ENCODE peak calls at places on chromosomes 4 and X, in six cellular contexts. G is heart left ventricle, Q is left ventricle myocardium inferior, B is cardiac muscle cell, W is breast epithelium, X is IMR-90. Z is an unnamed sample.
A peak's percentile ranks its signal among the peaks of the same experiment; 100 is the strongest.

GRCh38 chr4:39825741-39826231 is 127.8 kb downstream of the UBE2K start:
- DNase-seq in X (peak; percentile 71), Q (no peak), G (no peak), W (no peak), B (peak; percentile 45), Z (no peak)

GRCh38 chr4:6087669-6088068 is 69.4 kb upstream of the C4orf50 start:
- DNase-seq in B (peak; percentile 16), G (no peak), Q (no peak), W (no peak), X (peak; percentile 28), Z (no peak)

GRCh38 chr4:75432683-75433082 is 81.5 kb downstream of the RCHY1 start:
- DNase-seq in B (peak; percentile 22), G (no peak), X (peak; percentile 7), Q (no peak), W (no peak), Z (no peak)

GRCh38 chrX:39821011-39821708 is 276.6 kb downstream of the BCOR start:
- DNase-seq in G (peak; percentile 62), Q (peak; percentile 21), W (no peak), B (peak; percentile 44), X (peak; percentile 17), Z (no peak)

GRCh38 chr4:39802005-39802404 is 104.1 kb downstream of the UBE2K start:
- DNase-seq in W (no peak), Q (no peak), G (no peak), X (no peak), B (no peak), Z (no peak)

GRCh38 chrX:132488092-132488749 is 617 bp downstream of the MBNL3 start:
- DNase-seq in B (peak; percentile 55), X (peak; percentile 10), G (no peak), W (no peak), Q (no peak), Z (no peak)

GRCh38 chr4:67929447-67929846 is 33.8 kb downstream of the TMPRSS11A start:
- DNase-seq in Q (no peak), G (no peak), B (no peak), X (peak; percentile 32), W (no peak), Z (no peak)

GRCh38 chr4:8438743-8439142 is 1.8 kb downstream of the ACOX3 start:
- DNase-seq in Q (no peak), B (no peak), X (no peak), W (no peak), G (no peak), Z (no peak)

GRCh38 chr4:56959064-56959463 is 18.3 kb downstream of the NOA1 start:
- DNase-seq in X (no peak), Q (no peak), G (no peak), W (no peak), B (no peak), Z (no peak)

GRCh38 chr4:77818667-77819408 is at the start of gene CNOT6L:
- DNase-seq in X (peak; percentile 73), G (peak; percentile 83), Q (peak; percentile 82), W (peak; percentile 62), B (peak; percentile 86), Z (peak; percentile 84)

GRCh38 chrX:131330735-131331134 is 41.6 kb upstream of the IGSF1 start:
- DNase-seq in W (no peak), X (no peak), B (no peak), Q (no peak), G (no peak), Z (no peak)

GRCh38 chrX:71603618-71604017 is 14.7 kb downstream of the CXCR3 start:
- DNase-seq in B (no peak), X (peak; percentile 2), W (no peak), G (no peak), Q (no peak), Z (no peak)

GRCh38 chrX:154309041-154309775 is 13.6 kb downstream of the TKTL1 start:
- DNase-seq in B (no peak), G (no peak), W (no peak), Q (no peak), X (no peak), Z (no peak)

GRCh38 chr4:78692815-78693156 is 83.4 kb upstream of the BMP2K start:
- DNase-seq in X (no peak), B (no peak), G (no peak), Q (no peak), W (no peak), Z (no peak)

DNA sequence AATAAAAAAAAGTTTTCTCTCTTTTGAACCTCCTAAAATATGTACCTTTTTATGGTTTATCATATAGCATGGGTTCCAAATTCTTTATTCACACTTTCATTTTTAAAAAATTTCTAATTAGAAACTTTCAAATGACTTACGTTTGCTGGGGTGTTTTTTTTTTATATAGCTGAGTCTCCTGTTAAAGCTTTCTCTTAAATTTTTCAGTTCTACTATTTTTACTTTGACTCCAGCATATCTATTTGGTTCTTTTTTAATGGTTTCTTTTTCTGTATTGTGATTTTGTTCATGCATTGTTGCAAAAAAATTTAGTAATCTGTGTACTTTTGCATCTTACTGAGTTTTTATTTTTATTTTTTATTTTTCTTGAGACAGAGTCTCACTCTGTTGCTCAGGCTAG is 22.3 kb downstream of the ZNF718 start:
- DNase-seq in G (no peak), B (no peak), Q (no peak), X (no peak), W (no peak), Z (no peak)
- H3K9me3 ChIP-seq in G (peaks cover 100% of the 10 kb centered on the region), B (peaks cover 4% of the 10 kb centered on the region), Q (peaks cover 100% of the 10 kb centered on the region), X (peaks cover 42% of the 10 kb centered on the region), W (peaks cover 80% of the 10 kb centered on the region), Z (peaks cover 95% of the 10 kb centered on the region)

GRCh38 chr4:7157140-7157488 is 35.2 kb upstream of the SORCS2 start:
- DNase-seq in W (no peak), Q (no peak), X (no peak), G (peak; percentile 17), B (no peak), Z (no peak)
- H3K27me3 ChIP-seq in W (no peaks in the 10 kb centered on the region), Q (peaks cover 13% of the 10 kb centered on the region), X (peaks cover 45% of the 10 kb centered on the region), G (no peaks in the 10 kb centered on the region), B (no peaks in the 10 kb centered on the region), Z (peaks cover 6% of the 10 kb centered on the region)

GRCh38 chrX:64230123-64230970 is at the start of gene ASB12:
- DNase-seq in X (no peak), B (no peak), G (no peak), Q (no peak), W (no peak), Z (no peak)
- H3K9me3 ChIP-seq in X (no peaks in the 10 kb centered on the region), B (no peaks in the 10 kb centered on the region), G (no peaks in the 10 kb centered on the region), Q (no peaks in the 10 kb centered on the region), W (no peaks in the 10 kb centered on the region), Z (no peaks in the 10 kb centered on the region)

GRCh38 chrX:68892134-68892533 is 63.3 kb downstream of the EFNB1 start:
- DNase-seq in X (no peak), Q (no peak), G (no peak), W (no peak), B (no peak), Z (no peak)
- H3K27me3 ChIP-seq in X (peaks cover 39% of the 10 kb centered on the region), Q (no peaks in the 10 kb centered on the region), G (no peaks in the 10 kb centered on the region), W (peaks cover 78% of the 10 kb centered on the region), B (no peaks in the 10 kb centered on the region), Z (no peaks in the 10 kb centered on the region)

Z was measured in CD4-positive, alpha-beta T cell.